ENCODE peak calls at places on chromosomes 6 and 20, in six cellular contexts. A is IMR-90, N is mesenchymal stem cell, K is neuronal stem cell, X is H1, E is trophoblast cell. W is an unnamed sample.

GRCh38 chr6:163085426-163085825 is 329.1 kb upstream of the QKI start:
- DNase-seq in A (no peak), N (no peak), K (no peak), X (no peak), E (no peak), W (no peak)

GRCh38 chr6:147154454-147154853 is 49.8 kb upstream of the STXBP5 start:
- DNase-seq in A (peak), N (no peak), K (no peak), X (no peak), E (no peak), W (no peak)

GRCh38 chr6:13453771-13454251 is 33.6 kb downstream of the GFOD1 start:
- DNase-seq in A (peak), N (no peak), K (no peak), X (no peak), E (no peak), W (no peak)

GRCh38 chr6:145929037-145929633 is 35.0 kb downstream of the SHPRH start:
- DNase-seq in A (peak), N (peak), K (peak), X (no peak), E (peak), W (no peak)

GRCh38 chr6:154111025-154111424 is 72.0 kb downstream of the OPRM1 start:
- DNase-seq in A (no peak), N (no peak), K (no peak), X (no peak), E (no peak), W (no peak)

GRCh38 chr6:26199773-26200728 is 112.8 kb downstream of the HFE start:
- DNase-seq in A (peak), N (peak), K (no peak), X (no peak), E (no peak), W (no peak)

GRCh38 chr20:46681032-46681854 is 8.0 kb downstream of the TP53RK start:
- DNase-seq in A (peak), N (peak), K (peak), X (no peak), E (peak), W (peak)

GRCh38 chr6:31906122-31906521 is 4.2 kb upstream of the ZBTB12 start:
- DNase-seq in A (no peak), N (no peak), K (no peak), X (no peak), E (no peak), W (peak)

GRCh38 chr6:119077643-119078448 is 618 bp downstream of the FAM184A start:
- DNase-seq in A (no peak), N (peak), K (no peak), X (peak), E (no peak), W (peak)

GRCh38 chr6:48765352-48765961 is 654.5 kb upstream of the PTCHD4 start:
- DNase-seq in A (peak), N (peak), K (peak), X (peak), E (peak), W (peak)

GRCh38 chr20:49583669-49584417 is 15.9 kb upstream of the PTGIS start:
- DNase-seq in A (peak), N (peak), K (no peak), X (no peak), E (peak), W (no peak)

GRCh38 chr6:140283197-140283596 is 908.7 kb upstream of the CITED2 start:
- DNase-seq in A (no peak), N (no peak), K (no peak), X (no peak), E (no peak), W (no peak)

GRCh38 chr20:46946181-46946624 is 51.6 kb downstream of the EYA2 start:
- DNase-seq in A (no peak), N (no peak), K (no peak), X (no peak), E (no peak), W (no peak)

GRCh38 chr6:134706153-134706552 is 243.7 kb downstream of the ALDH8A1 start:
- DNase-seq in A (no peak), N (no peak), K (no peak), X (peak), E (no peak), W (peak)

GRCh38 chr6:13273931-13274706 is 54.2 kb downstream of the TBC1D7 start:
- DNase-seq in A (no peak), N (no peak), K (no peak), X (no peak), E (no peak), W (no peak)

GRCh38 chr6:144362042-144363018 is 77.2 kb downstream of the UTRN start:
- DNase-seq in A (no peak), N (peak), K (no peak), X (no peak), E (no peak), W (no peak)

GRCh38 chr6:143064996-143065683 is 4.5 kb downstream of the AIG1 start:
- DNase-seq in A (no peak), N (peak), K (no peak), X (no peak), E (peak), W (no peak)

GRCh38 chr6:25346064-25346463 is 66.9 kb downstream of the CARMIL1 start:
- DNase-seq in A (no peak), N (no peak), K (no peak), X (no peak), E (no peak), W (no peak)

GRCh38 chr6:115811511-115811910 is 249.2 kb downstream of the FRK start:
- DNase-seq in A (no peak), N (no peak), K (no peak), X (no peak), E (no peak), W (no peak)

GRCh38 chr20:43389839-43390626 is 67.7 kb upstream of the SRSF6 start:
- DNase-seq in A (no peak), N (no peak), K (peak), X (no peak), E (no peak), W (peak)

GRCh38 chr6:133817460-133818047 is 71.4 kb upstream of the TCF21 start:
- DNase-seq in A (no peak), N (no peak), K (no peak), X (peak), E (peak), W (peak)

GRCh38 chr6:13711726-13712484 is at the start of gene RANBP9:
- DNase-seq in A (peak), N (peak), K (peak), X (peak), E (peak), W (peak)

DNA sequence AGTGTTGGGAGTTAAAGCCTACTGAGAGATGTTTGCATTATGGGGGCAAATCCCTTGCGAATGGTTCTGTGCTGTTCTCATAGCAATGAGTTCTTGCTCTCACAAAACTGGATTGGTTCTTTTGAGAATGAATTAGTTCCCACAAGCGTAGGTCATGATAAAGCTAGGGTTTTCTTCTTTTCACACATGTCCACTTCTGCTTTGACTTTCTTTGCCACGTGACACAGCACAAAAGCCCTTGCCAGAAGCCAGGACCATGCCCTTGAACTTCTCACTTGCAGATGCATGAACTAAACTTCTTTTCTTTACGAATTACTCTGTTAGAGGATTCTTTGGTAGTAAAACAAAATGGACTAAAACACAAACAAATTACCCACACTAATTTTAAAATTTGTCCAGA is 922.8 kb downstream of the EPHA7 start:
- DNase-seq in A (no peak), N (no peak), K (no peak), X (no peak), E (no peak), W (no peak)
- H3K14ac ChIP-seq in A (no peak), N (no peak), K (no peak), X (no peak), E (no peak), W (no peak)

GRCh38 chr6:16397623-16398022 is 159.2 kb downstream of the GMPR start:
- DNase-seq in A (peak), N (no peak), K (no peak), X (no peak), E (peak), W (no peak)
- H3K14ac ChIP-seq in A (peak), N (no peak), K (no peak), X (no peak), E (no peak), W (no peak)

GRCh38 chr6:73028124-73028766 is 197.1 kb downstream of the KHDC1L start:
- DNase-seq in A (no peak), N (no peak), K (no peak), X (peak), E (no peak), W (peak)

GRCh38 chr6:73028893-73029450 is 196.3 kb downstream of the KHDC1L start:
- DNase-seq in A (no peak), N (no peak), K (no peak), X (no peak), E (no peak), W (no peak)

GRCh38 chr6:73031094-73031782 is 194.1 kb downstream of the KHDC1L start:
- DNase-seq in A (no peak), N (no peak), K (no peak), X (no peak), E (no peak), W (no peak)

GRCh38 chr6:73032586-73032985 is 192.7 kb downstream of the KHDC1L start:
- DNase-seq in A (peak), N (no peak), K (no peak), X (no peak), E (no peak), W (no peak)

DNA sequence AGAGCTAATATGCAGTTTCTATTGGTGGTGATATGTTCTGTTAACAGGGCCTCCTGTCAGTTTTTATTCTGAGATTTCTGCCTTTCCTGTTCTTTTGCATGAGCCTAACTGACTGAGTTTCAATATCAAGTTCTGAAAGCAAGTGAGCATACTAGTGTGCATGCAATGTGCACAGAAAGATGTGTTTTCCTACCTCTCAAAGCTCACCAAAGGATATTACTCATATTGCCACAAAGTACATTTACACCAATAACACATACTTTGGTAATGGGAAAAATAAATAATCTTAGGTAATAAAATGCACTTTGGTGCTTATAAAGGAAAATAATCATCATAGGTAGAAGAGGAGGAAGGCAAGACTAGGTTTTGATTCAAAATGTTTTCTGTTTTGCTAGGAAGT is 195.0 kb downstream of the KHDC1L start:
- DNase-seq in A (no peak), N (no peak), K (no peak), X (no peak), E (no peak), W (no peak)
- H3K14ac ChIP-seq in A (no peak), N (no peak), K (no peak), X (no peak), E (no peak), W (no peak)

GRCh38 chr6:123168892-123169851 is 173.1 kb downstream of the CLVS2 start:
- DNase-seq in A (no peak), N (no peak), K (no peak), X (no peak), E (no peak), W (no peak)
- H3K14ac ChIP-seq in A (no peak), N (no peak), K (no peak), X (no peak), E (no peak), W (no peak)

GRCh38 chr6:36559394-36559793 is 12.1 kb upstream of the STK38 start:
- DNase-seq in A (no peak), N (no peak), K (no peak), X (no peak), E (no peak), W (no peak)
- H3K14ac ChIP-seq in A (no peak), N (no peak), K (no peak), X (no peak), E (no peak), W (no peak)

GRCh38 chr6:79927758-79928157 is 19.6 kb downstream of the ELOVL4 start:
- DNase-seq in A (no peak), N (no peak), K (no peak), X (no peak), E (no peak), W (no peak)
- H3K14ac ChIP-seq in A (no peak), N (no peak), K (no peak), X (no peak), E (no peak), W (no peak)

GRCh38 chr6:121482004-121482693 is 46.7 kb downstream of the GJA1 start:
- DNase-seq in A (peak), N (peak), K (no peak), X (no peak), E (peak), W (no peak)
- H3K14ac ChIP-seq in A (no peak), N (no peak), K (no peak), X (no peak), E (no peak), W (no peak)